ENCODE peak calls at places on chromosomes 13 and 19, in seven cellular contexts. P is stimulated activated CD4-positive, alpha-beta T cell treated with anti-CD3 and anti-CD28 coated beads, Interleukin-15, amount 100 ng/mL, for 1 hour; H is T-helper 9 cell; L is T-helper 1 cell; F is amniotic stem cell; A is nucleus accumbens; D is naive thymus-derived CD8-positive, alpha-beta T cell. E is an unnamed sample.

GRCh38 chr19:49142866-49143335 is 12.3 kb downstream of the HRC start:
- DNase-seq in P (no peak), L (no peak), H (no peak), F (peak), A (peak), D (peak), E (peak)

GRCh38 chr13:113761136-113761535 is 2.1 kb downstream of the TMEM255B start:
- DNase-seq in L (no peak), F (no peak), H (no peak), D (no peak), P (no peak), A (no peak), E (no peak)

GRCh38 chr13:75251188-75251587 is 230.8 kb downstream of the TBC1D4 start:
- DNase-seq in A (no peak), L (no peak), F (no peak), D (no peak), P (no peak), H (no peak), E (no peak)

GRCh38 chr19:16922949-16923348 is 34.1 kb downstream of the F2RL3 start:
- DNase-seq in A (no peak), P (no peak), L (no peak), F (no peak), D (no peak), H (no peak), E (no peak)

GRCh38 chr19:51772977-51773376 is 12.0 kb downstream of the FPR2 start:
- DNase-seq in A (no peak), P (no peak), L (no peak), F (no peak), H (no peak), D (no peak), E (no peak)

GRCh38 chr19:48796468-48797083 is 14.3 kb downstream of the BCAT2 start:
- DNase-seq in D (no peak), P (no peak), A (no peak), H (no peak), F (no peak), L (no peak), E (no peak)

GRCh38 chr13:33017410-33017929 is 1.2 kb downstream of the KL start:
- DNase-seq in D (peak), H (no peak), F (no peak), A (no peak), L (no peak), P (no peak), E (no peak)

GRCh38 chr13:112065521-112065866 is 1.5 kb upstream of the SOX1 start:
- DNase-seq in F (no peak), L (no peak), A (no peak), D (no peak), H (no peak), P (no peak), E (no peak)

GRCh38 chr19:29873024-29873800 is 61.4 kb downstream of the CCNE1 start:
- DNase-seq in A (peak), L (peak), P (peak), D (peak), F (no peak), H (peak), E (peak)

GRCh38 chr19:49488046-49488862 is 846 bp downstream of the RPL13A start:
- DNase-seq in L (no peak), P (no peak), H (no peak), D (no peak), A (no peak), F (no peak), E (no peak)

GRCh38 chr19:1907563-1908363 is 2.6 kb downstream of the ADAT3 start:
- DNase-seq in A (peak), P (no peak), L (no peak), D (no peak), F (no peak), H (no peak), E (no peak)

E was measured in CD4-positive, CD25-positive, alpha-beta regulatory T cell.